ENCODE peak calls at places on chromosomes 11 and 22, in five cellular contexts. S is CD8-positive, alpha-beta T cell; B is IMR-90; D is mucosa of descending colon; M is heart left ventricle. A is an unnamed sample.

GRCh38 chr11:20156876-20157613 is 3.2 kb downstream of the DBX1 start:
- DNase-seq in S (peak; percentile 9), B (no peak), D (peak; percentile 7), M (peak; percentile 61), A (peak; percentile 31)

GRCh38 chr22:48644108-48644507 is 1183.6 kb downstream of the BRD1 start:
- DNase-seq in S (no peak), B (no peak), D (no peak), M (peak; percentile 52), A (no peak)

GRCh38 chr22:49015459-49015858 is 812.2 kb downstream of the BRD1 start:
- DNase-seq in S (no peak), B (no peak), D (no peak), M (no peak), A (no peak)

GRCh38 chr11:74417860-74418508 is 19.8 kb upstream of the PGM2L1 start:
- DNase-seq in S (no peak), B (peak; percentile 14), D (no peak), M (no peak), A (no peak)

GRCh38 chr11:121029153-121029552 is 5.3 kb downstream of the TBCEL start:
- DNase-seq in S (no peak), B (no peak), D (no peak), M (no peak), A (no peak)

GRCh38 chr11:18012314-18012905 is 437 bp downstream of the SERGEF start:
- DNase-seq in S (no peak), B (peak; percentile 13), D (peak; percentile 30), M (peak; percentile 69), A (peak; percentile 56)

GRCh38 chr11:17601206-17602075 is 54.4 kb downstream of the OTOG start:
- DNase-seq in S (no peak), B (no peak), D (no peak), M (no peak), A (no peak)

GRCh38 chr11:126039485-126040271 is 23.0 kb downstream of the CDON start:
- DNase-seq in S (no peak), B (peak; percentile 5), D (no peak), M (no peak), A (no peak)

GRCh38 chr11:10387209-10388083 is 67.6 kb upstream of the AMPD3 start:
- DNase-seq in S (no peak), B (peak; percentile 92), D (peak; percentile 45), M (no peak), A (no peak)

GRCh38 chr11:44865866-44866272 is 84.8 kb downstream of the TP53I11 start:
- DNase-seq in S (no peak), B (no peak), D (no peak), M (peak; percentile 78), A (no peak)

GRCh38 chr11:111378773-111379499 is at the start of gene POU2AF1:
- DNase-seq in S (peak; percentile 46), B (peak; percentile 43), D (peak; percentile 40), M (no peak), A (no peak)

GRCh38 chr22:27154717-27155116 is 497.3 kb downstream of the MIAT start:
- DNase-seq in S (no peak), B (no peak), D (no peak), M (no peak), A (no peak)

DNA sequence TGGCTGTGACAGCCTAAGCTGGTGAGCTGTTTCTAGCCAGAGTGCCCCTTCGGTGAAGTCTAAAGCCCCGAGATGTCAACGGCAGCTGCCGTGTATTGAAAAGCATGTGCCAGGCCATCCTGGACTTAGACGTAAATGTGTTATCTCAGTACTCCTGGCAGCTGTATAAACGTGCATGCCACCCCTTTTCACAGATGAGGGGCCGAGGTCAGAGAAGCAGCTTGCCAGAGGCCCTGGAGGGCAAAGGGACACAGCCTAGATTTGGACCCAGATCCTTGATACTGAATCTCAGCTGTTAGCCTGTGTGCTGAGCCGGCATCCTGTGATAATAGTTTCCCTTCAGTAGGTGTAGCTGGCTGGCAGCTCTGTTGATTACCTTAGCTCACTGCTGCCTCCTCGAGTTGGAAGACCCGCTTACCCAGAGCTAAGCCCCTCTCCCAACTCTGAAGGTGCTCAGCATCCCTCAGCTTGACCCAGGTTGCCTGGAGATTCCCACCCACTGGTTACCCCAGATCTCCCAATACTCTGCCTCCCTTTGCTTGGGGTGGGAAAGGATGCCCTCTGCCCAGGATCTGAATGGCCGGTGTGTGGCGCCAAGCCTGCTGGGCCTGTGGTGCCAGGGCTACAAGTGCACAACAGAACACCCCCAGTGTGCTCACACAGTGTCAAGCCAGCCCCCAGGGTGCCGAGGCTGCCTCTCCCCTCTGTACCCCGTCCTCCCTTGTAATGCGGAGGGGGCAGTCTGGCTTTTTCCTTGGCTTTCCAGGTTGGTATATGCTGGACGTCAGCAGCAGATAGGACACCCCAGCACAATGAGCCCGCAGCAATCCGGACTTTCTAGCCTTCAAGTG is 59.8 kb upstream of the WNT7B start:
- DNase-seq in S (peak; percentile 33), B (no peak), D (peak; percentile 68), M (no peak), A (no peak)
- TF ChIP-seq CTCF in S (peak; percentile 66), B (peak; percentile 22), D (no peak), M (peak; percentile 17), A (no peak)

GRCh38 chr11:30316237-30316636 is 6.7 kb upstream of the ARL14EP start:
- DNase-seq in S (no peak), B (no peak), D (no peak), M (no peak), A (no peak)

GRCh38 chr11:30312243-30312642 is 10.7 kb upstream of the ARL14EP start:
- DNase-seq in S (no peak), B (no peak), D (no peak), M (no peak), A (no peak)

GRCh38 chr11:30317030-30317429 is 5.9 kb upstream of the ARL14EP start:
- DNase-seq in S (no peak), B (no peak), D (no peak), M (no peak), A (no peak)

GRCh38 chr11:30313580-30313979 is 9.3 kb upstream of the ARL14EP start:
- DNase-seq in S (no peak), B (no peak), D (no peak), M (no peak), A (no peak)

GRCh38 chr11:30314625-30315024 is 8.3 kb upstream of the ARL14EP start:
- DNase-seq in S (no peak), B (peak; percentile 34), D (no peak), M (no peak), A (no peak)
- TF ChIP-seq CTCF in S (peak; percentile 56), B (peak; percentile 44), D (no peak), M (peak; percentile 24), A (peak; percentile 64)

GRCh38 chr11:128398517-128399152 is 188.7 kb downstream of the ETS1 start:
- DNase-seq in S (no peak), B (no peak), D (no peak), M (no peak), A (no peak)

GRCh38 chr11:128397362-128397761 is 190.0 kb downstream of the ETS1 start:
- DNase-seq in S (no peak), B (no peak), D (no peak), M (no peak), A (no peak)

GRCh38 chr11:128399722-128400121 is 187.6 kb downstream of the ETS1 start:
- DNase-seq in S (no peak), B (no peak), D (no peak), M (no peak), A (no peak)

GRCh38 chr11:128399186-128399585 is 188.2 kb downstream of the ETS1 start:
- DNase-seq in S (no peak), B (peak; percentile 87), D (no peak), M (no peak), A (no peak)

DNA sequence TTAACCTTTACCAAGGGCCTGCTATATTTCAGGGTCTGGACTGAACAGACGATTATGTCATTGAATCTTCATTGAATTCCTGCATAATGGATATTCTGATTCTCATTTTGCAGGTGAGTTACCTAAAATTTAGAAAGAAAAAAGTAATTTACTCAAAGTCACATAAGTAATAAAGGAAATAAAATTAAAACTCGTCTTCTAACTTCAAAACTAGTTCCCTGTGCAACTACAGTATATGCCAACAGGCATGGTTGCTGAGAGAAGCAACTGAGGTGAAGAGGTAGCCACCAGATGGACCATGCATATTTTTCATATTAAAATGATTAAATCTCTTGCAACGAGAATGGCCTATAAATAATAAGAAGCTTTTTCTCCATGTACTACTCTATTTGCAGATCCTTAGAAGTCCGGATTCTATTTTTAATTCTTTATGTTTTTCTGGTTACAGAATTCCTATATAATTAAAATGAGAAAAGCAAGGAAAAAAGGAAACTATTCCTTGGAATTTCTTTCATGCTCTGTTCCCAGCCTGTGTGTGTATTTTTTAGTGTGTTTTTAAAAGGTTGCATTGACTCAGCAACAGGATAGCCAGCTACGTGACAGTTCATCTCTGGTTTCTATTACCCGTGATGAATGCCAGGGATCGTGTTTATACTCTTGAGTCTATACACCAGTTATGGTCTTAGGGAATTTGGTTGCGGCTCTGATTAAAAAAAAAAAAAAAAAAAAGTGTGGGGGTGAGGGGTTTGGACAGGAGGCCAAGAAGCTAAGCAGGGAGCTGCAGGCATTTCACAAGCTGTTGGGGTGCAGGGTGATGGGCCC is 186.8 kb downstream of the ETS1 start:
- DNase-seq in S (no peak), B (peak; percentile 89), D (no peak), M (no peak), A (no peak)
- TF ChIP-seq CTCF in S (no peak), B (no peak), D (no peak), M (no peak), A (no peak)

GRCh38 chr11:133302056-133302455 is 230.2 kb downstream of the OPCML start:
- DNase-seq in S (no peak), B (no peak), D (no peak), M (no peak), A (no peak)
- TF ChIP-seq CTCF in S (no peak), B (no peak), D (no peak), M (no peak), A (no peak)

GRCh38 chr11:64100782-64101358 is 65.0 kb downstream of the MACROD1 start:
- DNase-seq in S (no peak), B (no peak), D (no peak), M (no peak), A (no peak)

GRCh38 chr11:64099436-64099835 is 63.7 kb downstream of the FLRT1 start:
- DNase-seq in S (no peak), B (no peak), D (no peak), M (no peak), A (no peak)

GRCh38 chr11:64101461-64101860 is 64.5 kb downstream of the MACROD1 start:
- DNase-seq in S (no peak), B (no peak), D (no peak), M (no peak), A (no peak)

GRCh38 chr11:64102005-64102738 is 63.7 kb downstream of the MACROD1 start:
- DNase-seq in S (no peak), B (no peak), D (no peak), M (no peak), A (no peak)

DNA sequence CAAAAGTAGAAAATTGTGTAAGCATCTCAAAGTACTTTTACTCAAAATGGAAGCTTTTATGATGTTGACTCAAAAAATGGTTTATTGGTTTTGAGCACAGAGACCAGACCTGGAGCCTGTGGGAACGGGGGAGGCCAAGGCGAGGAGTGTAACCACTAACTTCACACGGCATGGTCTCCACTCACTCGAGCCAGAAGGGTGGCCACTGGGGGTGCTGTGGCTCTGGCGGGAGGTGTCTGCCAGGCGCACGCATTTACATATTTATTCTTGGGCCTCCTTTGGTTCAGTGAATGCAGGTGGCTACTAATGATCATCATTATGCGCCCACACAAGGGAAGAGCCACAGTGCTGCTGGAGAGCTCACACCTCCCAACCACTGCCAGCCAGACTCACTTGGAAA is 64.6 kb downstream of the FLRT1 start:
- DNase-seq in S (no peak), B (no peak), D (no peak), M (no peak), A (no peak)
- TF ChIP-seq CTCF in S (no peak), B (peak; percentile 13), D (no peak), M (no peak), A (no peak)

A was measured in glutamatergic neuron.